ENCODE peak calls at places on chromosomes 3 and 15, in five cellular contexts. One of them, this sample, is unnamed.

GRCh38 chr15:35279811-35280210 is 194.7 kb upstream of the NANOGP8 start:
- DNase-seq in fibroblast of the aortic adventitia: no peak
- DNase-seq in AG04450: no peak
- DNase-seq in heart left ventricle: no peak
- DNase-seq in GM23248: peak; percentile 65
- DNase-seq in this sample: no peak

GRCh38 chr15:83746231-83746630 is 92.3 kb downstream of the ADAMTSL3 start:
- DNase-seq in fibroblast of the aortic adventitia: no peak
- DNase-seq in AG04450: no peak
- DNase-seq in heart left ventricle: no peak
- DNase-seq in GM23248: no peak
- DNase-seq in this sample: no peak

GRCh38 chr15:41921167-41921566 is 27.3 kb upstream of the SPTBN5 start:
- DNase-seq in fibroblast of the aortic adventitia: peak; percentile 12
- DNase-seq in AG04450: no peak
- DNase-seq in heart left ventricle: no peak
- DNase-seq in GM23248: no peak
- DNase-seq in this sample: no peak

GRCh38 chr3:125480656-125481374 is 39.2 kb downstream of the SNX4 start:
- DNase-seq in fibroblast of the aortic adventitia: peak; percentile 45
- DNase-seq in AG04450: peak; percentile 43
- DNase-seq in heart left ventricle: no peak
- DNase-seq in GM23248: peak; percentile 91
- DNase-seq in this sample: no peak

GRCh38 chr15:67914537-67915373 is 74.9 kb upstream of the RNU6-1 start:
- DNase-seq in fibroblast of the aortic adventitia: peak; percentile 73
- DNase-seq in AG04450: no peak
- DNase-seq in heart left ventricle: peak; percentile 68
- DNase-seq in GM23248: peak; percentile 8
- DNase-seq in this sample: no peak

GRCh38 chr3:121752772-121753171 is 3.2 kb upstream of the GOLGB1 start:
- DNase-seq in fibroblast of the aortic adventitia: no peak
- DNase-seq in AG04450: no peak
- DNase-seq in heart left ventricle: no peak
- DNase-seq in GM23248: no peak
- DNase-seq in this sample: no peak

GRCh38 chr3:49656541-49657112 is 17.5 kb upstream of the APEH start:
- DNase-seq in fibroblast of the aortic adventitia: no peak
- DNase-seq in AG04450: no peak
- DNase-seq in heart left ventricle: no peak
- DNase-seq in GM23248: peak; percentile 43
- DNase-seq in this sample: no peak

GRCh38 chr15:26311710-26312236 is 448.6 kb upstream of the ATP10A start:
- DNase-seq in fibroblast of the aortic adventitia: no peak
- DNase-seq in AG04450: no peak
- DNase-seq in heart left ventricle: no peak
- DNase-seq in GM23248: no peak
- DNase-seq in this sample: no peak

GRCh38 chr15:31468911-31469800 is 142.5 kb downstream of the KLF13 start:
- DNase-seq in fibroblast of the aortic adventitia: no peak
- DNase-seq in AG04450: no peak
- DNase-seq in heart left ventricle: no peak
- DNase-seq in GM23248: no peak
- DNase-seq in this sample: no peak

GRCh38 chr3:173663664-173664063 is 266.1 kb downstream of the NLGN1 start:
- DNase-seq in fibroblast of the aortic adventitia: peak; percentile 33
- DNase-seq in AG04450: no peak
- DNase-seq in heart left ventricle: no peak
- DNase-seq in GM23248: peak; percentile 75
- DNase-seq in this sample: no peak

GRCh38 chr15:22978691-22979068 is 1.5 kb downstream of the CYFIP1 start:
- DNase-seq in fibroblast of the aortic adventitia: no peak
- DNase-seq in AG04450: no peak
- DNase-seq in heart left ventricle: no peak
- DNase-seq in GM23248: no peak
- DNase-seq in this sample: no peak

GRCh38 chr15:82680200-82681102 is 29.2 kb downstream of the AP3B2 start:
- DNase-seq in fibroblast of the aortic adventitia: no peak
- DNase-seq in AG04450: no peak
- DNase-seq in heart left ventricle: no peak
- DNase-seq in GM23248: no peak
- DNase-seq in this sample: peak; percentile 81

GRCh38 chr15:60000113-60000823 is 3.8 kb upstream of the FOXB1 start:
- DNase-seq in fibroblast of the aortic adventitia: no peak
- DNase-seq in AG04450: no peak
- DNase-seq in heart left ventricle: no peak
- DNase-seq in GM23248: no peak
- DNase-seq in this sample: no peak

GRCh38 chr3:16305121-16305541 is 40.1 kb downstream of the OXNAD1 start:
- DNase-seq in fibroblast of the aortic adventitia: no peak
- DNase-seq in AG04450: no peak
- DNase-seq in heart left ventricle: no peak
- DNase-seq in GM23248: no peak
- DNase-seq in this sample: no peak

GRCh38 chr3:153221748-153222162 is 59.7 kb downstream of the RAP2B start:
- DNase-seq in fibroblast of the aortic adventitia: peak; percentile 99
- DNase-seq in AG04450: peak; percentile 88
- DNase-seq in heart left ventricle: peak; percentile 70
- DNase-seq in GM23248: peak; percentile 96
- DNase-seq in this sample: no peak

GRCh38 chr15:35325374-35325941 is 220.5 kb downstream of the DPH6 start:
- DNase-seq in fibroblast of the aortic adventitia: no peak
- DNase-seq in AG04450: no peak
- DNase-seq in heart left ventricle: no peak
- DNase-seq in GM23248: no peak
- DNase-seq in this sample: no peak

GRCh38 chr3:126573492-126574117 is 14.9 kb upstream of the C3orf22 start:
- DNase-seq in fibroblast of the aortic adventitia: no peak
- DNase-seq in AG04450: no peak
- DNase-seq in heart left ventricle: no peak
- DNase-seq in GM23248: no peak
- DNase-seq in this sample: no peak

GRCh38 chr15:79090487-79091203 is at the start of gene RASGRF1:
- DNase-seq in fibroblast of the aortic adventitia: no peak
- DNase-seq in AG04450: no peak
- DNase-seq in heart left ventricle: no peak
- DNase-seq in GM23248: peak; percentile 7
- DNase-seq in this sample: no peak

GRCh38 chr3:144643778-144644191 is 672.2 kb downstream of the DIPK2A start:
- DNase-seq in fibroblast of the aortic adventitia: peak; percentile 84
- DNase-seq in AG04450: peak; percentile 26
- DNase-seq in heart left ventricle: no peak
- DNase-seq in GM23248: peak; percentile 83
- DNase-seq in this sample: no peak

GRCh38 chr3:40524571-40525285 is at the start of gene ZNF621:
- DNase-seq in fibroblast of the aortic adventitia: peak; percentile 82
- DNase-seq in AG04450: peak; percentile 50
- DNase-seq in heart left ventricle: peak; percentile 96
- DNase-seq in GM23248: peak; percentile 95
- DNase-seq in this sample: peak; percentile 82

GRCh38 chr3:38763569-38763968 is 52.4 kb downstream of the SCN10A start:
- DNase-seq in fibroblast of the aortic adventitia: no peak
- DNase-seq in AG04450: no peak
- DNase-seq in heart left ventricle: no peak
- DNase-seq in GM23248: no peak
- DNase-seq in this sample: no peak

GRCh38 chr15:26974120-26974780 is 3.3 kb downstream of the GABRG3 start:
- DNase-seq in fibroblast of the aortic adventitia: peak; percentile 19
- DNase-seq in AG04450: no peak
- DNase-seq in heart left ventricle: no peak
- DNase-seq in GM23248: peak; percentile 37
- DNase-seq in this sample: no peak

GRCh38 chr15:40065166-40065565 is 26.2 kb upstream of the SRP14 start:
- DNase-seq in fibroblast of the aortic adventitia: no peak
- DNase-seq in AG04450: no peak
- DNase-seq in heart left ventricle: no peak
- DNase-seq in GM23248: no peak
- DNase-seq in this sample: no peak

GRCh38 chr3:1118074-1118473 is 25.2 kb downstream of the CNTN6 start:
- DNase-seq in fibroblast of the aortic adventitia: peak; percentile 5
- DNase-seq in AG04450: no peak
- DNase-seq in heart left ventricle: no peak
- DNase-seq in GM23248: peak; percentile 2
- DNase-seq in this sample: no peak

GRCh38 chr15:78880828-78881227 is 8.1 kb downstream of the MORF4L1 start:
- DNase-seq in fibroblast of the aortic adventitia: no peak
- DNase-seq in AG04450: no peak
- DNase-seq in heart left ventricle: no peak
- DNase-seq in GM23248: peak; percentile 37
- DNase-seq in this sample: no peak

GRCh38 chr3:26624209-26624775 is 1.7 kb downstream of the LRRC3B start:
- DNase-seq in fibroblast of the aortic adventitia: no peak
- DNase-seq in AG04450: no peak
- DNase-seq in heart left ventricle: no peak
- DNase-seq in GM23248: no peak
- DNase-seq in this sample: no peak

GRCh38 chr15:59165726-59166125 is 40.9 kb upstream of the LDHAL6B start:
- DNase-seq in fibroblast of the aortic adventitia: peak; percentile 16
- DNase-seq in AG04450: no peak
- DNase-seq in heart left ventricle: no peak
- DNase-seq in GM23248: peak; percentile 21
- DNase-seq in this sample: no peak

GRCh38 chr3:133448478-133449122 is 48.7 kb downstream of the BFSP2 start:
- DNase-seq in fibroblast of the aortic adventitia: no peak
- DNase-seq in AG04450: no peak
- DNase-seq in heart left ventricle: no peak
- DNase-seq in GM23248: no peak
- DNase-seq in this sample: no peak

GRCh38 chr3:33187368-33187634 is 31.3 kb downstream of the SUSD5 start:
- DNase-seq in fibroblast of the aortic adventitia: no peak
- DNase-seq in AG04450: no peak
- DNase-seq in heart left ventricle: no peak
- DNase-seq in GM23248: no peak
- DNase-seq in this sample: no peak

GRCh38 chr3:153130312-153130977 is 31.6 kb upstream of the RAP2B start:
- DNase-seq in fibroblast of the aortic adventitia: peak; percentile 68
- DNase-seq in AG04450: no peak
- DNase-seq in heart left ventricle: no peak
- DNase-seq in GM23248: peak; percentile 79
- DNase-seq in this sample: no peak

GRCh38 chr3:34988296-34988695 is 651.0 kb upstream of the ARPP21 start:
- DNase-seq in fibroblast of the aortic adventitia: no peak
- DNase-seq in AG04450: no peak
- DNase-seq in heart left ventricle: peak; percentile 59
- DNase-seq in GM23248: no peak
- DNase-seq in this sample: no peak

DNA sequence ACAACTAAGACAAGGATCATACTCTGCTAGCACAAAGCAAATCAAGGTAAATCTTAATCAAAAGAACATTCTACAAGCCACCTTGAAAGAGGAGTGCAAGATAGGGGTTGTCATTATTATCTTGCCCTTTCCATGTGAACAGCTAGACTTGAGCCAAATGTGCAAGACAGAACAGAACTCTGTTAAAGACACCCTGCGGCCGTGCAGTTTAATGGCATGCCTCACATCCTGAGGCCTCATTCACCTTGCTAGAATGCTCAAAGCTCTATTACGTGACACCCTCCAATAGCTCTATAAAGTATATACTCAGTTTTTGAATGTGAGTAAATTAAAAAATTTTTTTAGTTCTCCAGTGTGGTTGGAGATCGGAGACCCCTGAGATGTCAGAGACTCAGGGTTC is 7.4 kb downstream of the EOGT start:
- DNase-seq in fibroblast of the aortic adventitia: no peak
- DNase-seq in AG04450: no peak
- DNase-seq in heart left ventricle: no peak
- DNase-seq in GM23248: no peak
- DNase-seq in this sample: no peak
- H3K4me3 ChIP-seq in fibroblast of the aortic adventitia: no peak overlapping the region
- H3K4me3 ChIP-seq in AG04450: no peak overlapping the region
- H3K4me3 ChIP-seq in heart left ventricle: no peak overlapping the region
- H3K4me3 ChIP-seq in GM23248: no peak overlapping the region
- H3K4me3 ChIP-seq in this sample: no peak overlapping the region

GRCh38 chr15:88257311-88257901 is 867 bp upstream of the NTRK3 start:
- DNase-seq in fibroblast of the aortic adventitia: peak; percentile 36
- DNase-seq in AG04450: no peak
- DNase-seq in heart left ventricle: no peak
- DNase-seq in GM23248: peak; percentile 16
- DNase-seq in this sample: no peak

GRCh38 chr15:88255496-88256171 is 905 bp downstream of the NTRK3 start:
- DNase-seq in fibroblast of the aortic adventitia: peak; percentile 65
- DNase-seq in AG04450: no peak
- DNase-seq in heart left ventricle: no peak
- DNase-seq in GM23248: peak; percentile 82
- DNase-seq in this sample: no peak

GRCh38 chr15:88256261-88257230 is at the start of gene NTRK3:
- DNase-seq in fibroblast of the aortic adventitia: peak; percentile 63
- DNase-seq in AG04450: no peak
- DNase-seq in heart left ventricle: no peak
- DNase-seq in GM23248: peak; percentile 44
- DNase-seq in this sample: no peak

GRCh38 chr15:88252441-88252840 is 4.1 kb downstream of the NTRK3 start:
- DNase-seq in fibroblast of the aortic adventitia: no peak
- DNase-seq in AG04450: no peak
- DNase-seq in heart left ventricle: no peak
- DNase-seq in GM23248: no peak
- DNase-seq in this sample: no peak

GRCh38 chr15:88255109-88255495 is 1.4 kb downstream of the NTRK3 start:
- DNase-seq in fibroblast of the aortic adventitia: no peak
- DNase-seq in AG04450: no peak
- DNase-seq in heart left ventricle: no peak
- DNase-seq in GM23248: no peak
- DNase-seq in this sample: no peak
- H3K4me3 ChIP-seq in fibroblast of the aortic adventitia: peak overlapping the region; percentile 84
- H3K4me3 ChIP-seq in AG04450: no peak overlapping the region
- H3K4me3 ChIP-seq in heart left ventricle: peak overlapping the region; percentile 56
- H3K4me3 ChIP-seq in GM23248: no peak overlapping the region
- H3K4me3 ChIP-seq in this sample: peak overlapping the region; percentile 39

GRCh38 chr3:13071695-13072094 is 1.5 kb downstream of the IQSEC1 start:
- DNase-seq in fibroblast of the aortic adventitia: no peak
- DNase-seq in AG04450: no peak
- DNase-seq in heart left ventricle: no peak
- DNase-seq in GM23248: no peak
- DNase-seq in this sample: no peak
- H3K4me3 ChIP-seq in fibroblast of the aortic adventitia: no peak overlapping the region
- H3K4me3 ChIP-seq in AG04450: no peak overlapping the region
- H3K4me3 ChIP-seq in heart left ventricle: no peak overlapping the region
- H3K4me3 ChIP-seq in GM23248: no peak overlapping the region
- H3K4me3 ChIP-seq in this sample: no peak overlapping the region

GRCh38 chr15:89379423-89379735 is 44.8 kb upstream of the POLG start:
- DNase-seq in fibroblast of the aortic adventitia: no peak
- DNase-seq in AG04450: no peak
- DNase-seq in heart left ventricle: no peak
- DNase-seq in GM23248: no peak
- DNase-seq in this sample: no peak

GRCh38 chr15:89379818-89380217 is 45.2 kb upstream of the POLG start:
- DNase-seq in fibroblast of the aortic adventitia: no peak
- DNase-seq in AG04450: no peak
- DNase-seq in heart left ventricle: no peak
- DNase-seq in GM23248: no peak
- DNase-seq in this sample: no peak

GRCh38 chr15:89377842-89378698 is 43.4 kb upstream of the POLG start:
- DNase-seq in fibroblast of the aortic adventitia: no peak
- DNase-seq in AG04450: no peak
- DNase-seq in heart left ventricle: no peak
- DNase-seq in GM23248: peak; percentile 36
- DNase-seq in this sample: no peak

GRCh38 chr15:89377042-89377841 is 42.6 kb upstream of the POLG start:
- DNase-seq in fibroblast of the aortic adventitia: no peak
- DNase-seq in AG04450: no peak
- DNase-seq in heart left ventricle: no peak
- DNase-seq in GM23248: no peak
- DNase-seq in this sample: no peak

GRCh38 chr15:89378699-89379422 is 44.2 kb upstream of the POLG start:
- DNase-seq in fibroblast of the aortic adventitia: no peak
- DNase-seq in AG04450: no peak
- DNase-seq in heart left ventricle: no peak
- DNase-seq in GM23248: no peak
- DNase-seq in this sample: no peak
- H3K4me3 ChIP-seq in fibroblast of the aortic adventitia: peak overlapping the region; percentile 9
- H3K4me3 ChIP-seq in AG04450: no peak overlapping the region
- H3K4me3 ChIP-seq in heart left ventricle: peak overlapping the region; percentile 48
- H3K4me3 ChIP-seq in GM23248: peak overlapping the region; percentile 33
- H3K4me3 ChIP-seq in this sample: no peak overlapping the region

This sample was measured in NT2/D1.